ENCODE peak calls at places on chromosome 6, in four cellular contexts. A is GM23248, Q is mammary epithelial cell, D is neural progenitor cell. R is an unnamed sample.

GRCh38 chr6:44043479-44044153 is 83.6 kb downstream of the MRPL14 start:
- DNase-seq in A (no peak), Q (no peak), D (no peak), R (no peak)

GRCh38 chr6:139962663-139963314 is 588.3 kb upstream of the CITED2 start:
- DNase-seq in A (no peak), Q (no peak), D (no peak), R (no peak)

GRCh38 chr6:18226451-18226850 is 37.9 kb downstream of the DEK start:
- DNase-seq in A (peak), Q (peak), D (no peak), R (no peak)

GRCh38 chr6:163942790-163943189 is 528.3 kb downstream of the QKI start:
- DNase-seq in A (no peak), Q (no peak), D (no peak), R (no peak)

GRCh38 chr6:79544299-79544927 is 7.2 kb upstream of the LCA5 start:
- DNase-seq in A (peak), Q (peak), D (no peak), R (no peak)

GRCh38 chr6:163457637-163458561 is 43.4 kb downstream of the QKI start:
- DNase-seq in A (peak), Q (peak), D (no peak), R (peak)

GRCh38 chr6:12886961-12887775 is 170.6 kb downstream of the PHACTR1 start:
- DNase-seq in A (peak), Q (peak), D (peak), R (no peak)

GRCh38 chr6:108707328-108707976 is 140.8 kb upstream of the ARMC2 start:
- DNase-seq in A (no peak), Q (no peak), D (no peak), R (no peak)

GRCh38 chr6:120826253-120826652 is 508.0 kb downstream of the TBC1D32 start:
- DNase-seq in A (peak), Q (peak), D (peak), R (no peak)

GRCh38 chr6:134175532-134176282 is 123.3 kb upstream of the SLC2A12 start:
- DNase-seq in A (peak), Q (peak), D (peak), R (no peak)

GRCh38 chr6:44221291-44221960 is 2.0 kb upstream of the SLC29A1 start:
- DNase-seq in A (peak), Q (peak), D (peak), R (no peak)

GRCh38 chr6:158023597-158023939 is 41.9 kb downstream of the SYNJ2 start:
- DNase-seq in A (no peak), Q (no peak), D (no peak), R (no peak)

GRCh38 chr6:158999154-158999668 is 791 bp downstream of the RSPH3 start:
- DNase-seq in A (no peak), Q (peak), D (no peak), R (no peak)

GRCh38 chr6:32169211-32169610 is 4.8 kb downstream of the EGFL8 start:
- DNase-seq in A (peak), Q (no peak), D (no peak), R (no peak)

GRCh38 chr6:2598867-2599266 is 151.9 kb downstream of the MYLK4 start:
- DNase-seq in A (no peak), Q (no peak), D (no peak), R (no peak)

GRCh38 chr6:89562114-89562815 is 76.3 kb downstream of the LYRM2 start:
- DNase-seq in A (peak), Q (no peak), D (peak), R (no peak)

GRCh38 chr6:11093065-11093590 is 506 bp upstream of the SMIM13 start:
- DNase-seq in A (peak), Q (no peak), D (no peak), R (no peak)

GRCh38 chr6:106642476-106642875 is 13.1 kb downstream of the QRSL1 start:
- DNase-seq in A (no peak), Q (no peak), D (no peak), R (no peak)

GRCh38 chr6:51184046-51184445 is 365.4 kb downstream of the TFAP2B start:
- DNase-seq in A (no peak), Q (no peak), D (no peak), R (no peak)

GRCh38 chr6:167750956-167751358 is 75.8 kb upstream of the AFDN start:
- DNase-seq in A (no peak), Q (peak), D (no peak), R (no peak)

GRCh38 chr6:35044771-35045275 is 96.3 kb downstream of the TCP11 start:
- DNase-seq in A (peak), Q (peak), D (no peak), R (no peak)

GRCh38 chr6:169665289-169665688 is 36.5 kb downstream of the WDR27 start:
- DNase-seq in A (no peak), Q (peak), D (no peak), R (no peak)

GRCh38 chr6:139568956-139569538 is 194.6 kb upstream of the CITED2 start:
- DNase-seq in A (peak), Q (peak), D (no peak), R (no peak)

GRCh38 chr6:135087403-135087802 is 32.8 kb upstream of the HBS1L start:
- DNase-seq in A (no peak), Q (no peak), D (no peak), R (no peak)

GRCh38 chr6:137297887-137298286 is 78.7 kb upstream of the IFNGR1 start:
- DNase-seq in A (peak), Q (no peak), D (peak), R (no peak)

GRCh38 chr6:52582446-52582845 is 5.6 kb upstream of the TRAM2 start:
- DNase-seq in A (no peak), Q (no peak), D (no peak), R (no peak)

GRCh38 chr6:52580905-52581304 is 4.0 kb upstream of the TRAM2 start:
- DNase-seq in A (no peak), Q (no peak), D (no peak), R (no peak)

GRCh38 chr6:52584203-52584602 is 7.3 kb upstream of the TRAM2 start:
- DNase-seq in A (no peak), Q (no peak), D (no peak), R (no peak)

GRCh38 chr6:52579006-52579660 is 2.3 kb upstream of the TRAM2 start:
- DNase-seq in A (no peak), Q (no peak), D (no peak), R (no peak)

GRCh38 chr6:52582996-52583395 is 6.1 kb upstream of the TRAM2 start:
- DNase-seq in A (no peak), Q (no peak), D (no peak), R (no peak)
- H3K4me2 ChIP-seq in A (no peak), Q (no peak), D (no peak), R (no peak)

GRCh38 chr6:150632785-150633465 is 33.2 kb downstream of the PLEKHG1 start:
- DNase-seq in A (no peak), Q (no peak), D (no peak), R (no peak)
- H3K4me3 ChIP-seq in A (no peak), Q (no peak), D (no peak), R (no peak)

GRCh38 chr6:24396764-24397163 is 6.0 kb upstream of the MRS2 start:
- DNase-seq in A (no peak), Q (no peak), D (no peak), R (no peak)
- TF ChIP-seq EZH2 in A (no peak), Q (no peak), D (no peak), R (no peak)

DNA sequence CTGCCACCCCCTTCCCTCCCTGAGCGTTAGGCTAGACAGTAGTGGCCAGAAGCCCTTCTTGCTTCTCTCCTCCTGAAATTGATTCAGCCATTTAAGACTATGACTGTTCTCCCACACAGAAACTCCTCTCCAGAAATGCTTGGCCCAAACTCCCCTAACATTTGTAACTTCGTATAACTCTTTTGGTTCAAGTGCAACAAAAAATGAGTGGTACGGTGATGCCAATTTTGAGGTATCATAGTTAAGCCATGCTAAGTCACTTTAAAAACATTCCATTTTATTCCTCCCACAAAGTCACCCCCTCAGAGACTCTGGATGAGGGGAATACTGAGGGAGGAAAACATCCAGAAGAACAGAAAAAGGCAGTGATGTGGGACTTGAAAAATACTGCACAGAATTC is 21.1 kb upstream of the ROS1 start:
- DNase-seq in A (peak), Q (no peak), D (no peak), R (no peak)
- H3K4me2 ChIP-seq in A (peak), Q (no peak), D (no peak), R (no peak)

DNA sequence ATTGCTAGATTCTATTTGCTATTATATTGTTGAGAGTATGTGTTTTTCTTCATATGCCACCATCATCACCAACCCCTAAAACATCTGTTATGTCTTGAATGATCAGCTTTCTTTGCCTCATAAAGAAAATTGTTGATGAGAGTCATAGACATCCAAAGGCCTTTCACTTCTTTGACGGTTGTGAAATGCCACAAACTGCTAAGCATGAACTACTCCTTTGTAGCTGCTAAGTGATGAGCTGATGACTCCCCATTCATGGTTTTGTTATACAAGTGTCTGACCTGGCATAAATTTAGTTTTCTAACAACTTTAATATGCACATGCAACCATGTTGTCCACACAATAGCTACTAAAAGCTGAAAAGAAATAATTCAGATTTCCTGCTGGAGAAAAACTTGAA is 684 bp upstream of the MED23 start:
- DNase-seq in A (peak), Q (no peak), D (no peak), R (no peak)
- H3K4me3 ChIP-seq in A (peak), Q (no peak), D (peak), R (no peak)

GRCh38 chr6:41470341-41471063 is 75.7 kb upstream of the FOXP4 start:
- DNase-seq in A (peak), Q (no peak), D (peak), R (no peak)
- TF ChIP-seq EZH2 in A (no peak), Q (no peak), D (peak), R (peak)

GRCh38 chr6:141057761-141058160 is 1075.0 kb upstream of the GJE1 start:
- DNase-seq in A (no peak), Q (no peak), D (no peak), R (no peak)

GRCh38 chr6:141056945-141057635 is 1075.6 kb upstream of the GJE1 start:
- DNase-seq in A (no peak), Q (no peak), D (no peak), R (no peak)
- H3K4me2 ChIP-seq in A (no peak), Q (no peak), D (no peak), R (no peak)

GRCh38 chr6:146543940-146544661 is 468 bp downstream of the RAB32 start:
- DNase-seq in A (peak), Q (peak), D (peak), R (no peak)

GRCh38 chr6:146546440-146546839 is 2.8 kb downstream of the RAB32 start:
- DNase-seq in A (peak), Q (peak), D (no peak), R (peak)

GRCh38 chr6:146545608-146546007 is 2.0 kb downstream of the RAB32 start:
- DNase-seq in A (peak), Q (peak), D (no peak), R (no peak)

GRCh38 chr6:146543211-146543939 is at the start of gene RAB32:
- DNase-seq in A (peak), Q (peak), D (peak), R (no peak)

DNA sequence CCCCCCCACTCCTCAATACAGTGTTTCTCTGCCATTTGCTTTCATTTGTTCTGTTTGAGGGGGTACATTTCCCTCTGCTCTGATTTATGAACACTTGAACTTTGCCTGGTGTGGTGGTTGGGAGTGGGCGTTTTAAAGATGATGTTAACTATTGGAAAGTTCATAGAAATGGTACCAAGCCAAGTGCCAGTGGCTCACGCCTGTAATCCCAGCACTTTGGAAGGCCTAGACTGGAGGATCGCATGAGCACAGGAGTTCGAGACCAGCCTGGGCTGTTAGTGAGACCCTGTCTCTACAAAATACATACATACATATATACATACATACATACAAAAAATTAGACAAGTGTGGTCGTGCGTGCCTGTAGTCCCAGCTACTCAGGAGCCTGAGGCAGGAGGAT is 1.1 kb downstream of the RAB32 start:
- DNase-seq in A (peak), Q (no peak), D (no peak), R (no peak)
- H3K4me3 ChIP-seq in A (peak), Q (peak), D (peak), R (peak)